ENCODE peak calls at places on chromosomes 7 and 10, in eight cellular contexts. Y, L, S, P, N, B, K and W are unnamed samples.

GRCh38 chr7:45017253-45017652 is 17.3 kb downstream of the CCM2 start:
- DNase-seq in B (no peak), S (no peak), N (no peak), Y (no peak), L (no peak), K (no peak), P (no peak), W (no peak)

GRCh38 chr7:79770970-79771369 is 317.5 kb upstream of the MAGI2 start:
- DNase-seq in P (no peak), B (no peak), N (no peak), Y (no peak), K (no peak), L (no peak), S (no peak), W (no peak)

GRCh38 chr7:96479015-96479645 is 157.2 kb upstream of the SLC25A13 start:
- DNase-seq in B (no peak), K (peak), L (peak), P (no peak), Y (peak), N (no peak), S (peak), W (no peak)

GRCh38 chr10:91076991-91077548 is 143.4 kb upstream of the PCGF5 start:
- DNase-seq in L (no peak), K (no peak), P (no peak), N (no peak), B (no peak), Y (no peak), S (no peak), W (no peak)

GRCh38 chr7:21318190-21318915 is 109.5 kb upstream of the SP4 start:
- DNase-seq in Y (no peak), S (no peak), N (no peak), K (no peak), L (peak), B (no peak), P (no peak), W (no peak)

GRCh38 chr10:79082631-79083581 is 14.1 kb downstream of the ZMIZ1 start:
- DNase-seq in S (no peak), Y (no peak), K (no peak), L (no peak), P (no peak), B (no peak), N (no peak), W (no peak)

GRCh38 chr10:14665865-14666857 is 108.5 kb downstream of the FAM107B start:
- DNase-seq in B (no peak), P (no peak), L (no peak), Y (no peak), N (peak), K (no peak), S (no peak), W (no peak)

GRCh38 chr10:15348579-15348978 is 22.5 kb downstream of the FAM171A1 start:
- DNase-seq in S (no peak), Y (no peak), K (no peak), L (peak), N (no peak), B (peak), P (no peak), W (no peak)

GRCh38 chr10:2992401-2993198 is 74.7 kb upstream of the PFKP start:
- DNase-seq in N (no peak), S (no peak), K (no peak), L (no peak), B (no peak), Y (no peak), P (no peak), W (no peak)